ENCODE peak calls at places on chromosomes 11 and 22, in seven cellular contexts. One of them, this sample, is unnamed.
A peak's percentile ranks its signal among the peaks of the same experiment; 100 is the strongest.

GRCh38 chr11:2462092-2462985 is 17.5 kb downstream of the KCNQ1 start:
- DNase-seq in midbrain: no peak
- DNase-seq in colonic mucosa: no peak
- DNase-seq in CD4-positive, alpha-beta T cell: no peak
- DNase-seq in cardiac muscle cell: no peak
- DNase-seq in kidney tubule cell: no peak
- DNase-seq in GM12864: no peak
- DNase-seq in this sample: no peak

GRCh38 chr11:22536036-22536435 is 89.6 kb downstream of the FANCF start:
- DNase-seq in midbrain: no peak
- DNase-seq in colonic mucosa: no peak
- DNase-seq in CD4-positive, alpha-beta T cell: no peak
- DNase-seq in cardiac muscle cell: no peak
- DNase-seq in kidney tubule cell: peak; percentile 15
- DNase-seq in GM12864: no peak
- DNase-seq in this sample: no peak

GRCh38 chr22:20001082-20001638 is 15.5 kb downstream of the ARVCF start:
- DNase-seq in midbrain: no peak
- DNase-seq in colonic mucosa: no peak
- DNase-seq in CD4-positive, alpha-beta T cell: no peak
- DNase-seq in cardiac muscle cell: no peak
- DNase-seq in kidney tubule cell: no peak
- DNase-seq in GM12864: no peak
- DNase-seq in this sample: no peak

GRCh38 chr11:110198031-110198729 is 98.2 kb downstream of the RDX start:
- DNase-seq in midbrain: no peak
- DNase-seq in colonic mucosa: no peak
- DNase-seq in CD4-positive, alpha-beta T cell: no peak
- DNase-seq in cardiac muscle cell: no peak
- DNase-seq in kidney tubule cell: no peak
- DNase-seq in GM12864: no peak
- DNase-seq in this sample: no peak

GRCh38 chr22:20267441-20268288 is 453 bp downstream of the RTN4R start:
- DNase-seq in midbrain: no peak
- DNase-seq in colonic mucosa: peak; percentile 45
- DNase-seq in CD4-positive, alpha-beta T cell: no peak
- DNase-seq in cardiac muscle cell: peak; percentile 34
- DNase-seq in kidney tubule cell: peak; percentile 24
- DNase-seq in GM12864: no peak
- DNase-seq in this sample: peak; percentile 51

GRCh38 chr11:69253028-69253427 is 40.9 kb upstream of the MYEOV start:
- DNase-seq in midbrain: no peak
- DNase-seq in colonic mucosa: no peak
- DNase-seq in CD4-positive, alpha-beta T cell: no peak
- DNase-seq in cardiac muscle cell: no peak
- DNase-seq in kidney tubule cell: peak; percentile 80
- DNase-seq in GM12864: no peak
- DNase-seq in this sample: no peak

GRCh38 chr22:45922661-45923060 is 54.3 kb downstream of the WNT7B start:
- DNase-seq in midbrain: no peak
- DNase-seq in colonic mucosa: no peak
- DNase-seq in CD4-positive, alpha-beta T cell: no peak
- DNase-seq in cardiac muscle cell: no peak
- DNase-seq in kidney tubule cell: no peak
- DNase-seq in GM12864: no peak
- DNase-seq in this sample: no peak

GRCh38 chr11:1049431-1049891 is 12.9 kb upstream of the MUC6 start:
- DNase-seq in midbrain: no peak
- DNase-seq in colonic mucosa: no peak
- DNase-seq in CD4-positive, alpha-beta T cell: no peak
- DNase-seq in cardiac muscle cell: no peak
- DNase-seq in kidney tubule cell: no peak
- DNase-seq in GM12864: no peak
- DNase-seq in this sample: no peak

GRCh38 chr22:42022162-42022847 is 23.7 kb downstream of the WBP2NL start:
- DNase-seq in midbrain: no peak
- DNase-seq in colonic mucosa: peak; percentile 49
- DNase-seq in CD4-positive, alpha-beta T cell: no peak
- DNase-seq in cardiac muscle cell: no peak
- DNase-seq in kidney tubule cell: peak; percentile 56
- DNase-seq in GM12864: peak; percentile 58
- DNase-seq in this sample: no peak

GRCh38 chr11:35916270-35916669 is 27.6 kb upstream of the LDLRAD3 start:
- DNase-seq in midbrain: no peak
- DNase-seq in colonic mucosa: no peak
- DNase-seq in CD4-positive, alpha-beta T cell: no peak
- DNase-seq in cardiac muscle cell: no peak
- DNase-seq in kidney tubule cell: no peak
- DNase-seq in GM12864: no peak
- DNase-seq in this sample: no peak

GRCh38 chr11:77024745-77025144 is 9.5 kb upstream of the B3GNT6 start:
- DNase-seq in midbrain: no peak
- DNase-seq in colonic mucosa: no peak
- DNase-seq in CD4-positive, alpha-beta T cell: no peak
- DNase-seq in cardiac muscle cell: no peak
- DNase-seq in kidney tubule cell: no peak
- DNase-seq in GM12864: no peak
- DNase-seq in this sample: no peak

GRCh38 chr11:128251140-128251539 is 336.2 kb downstream of the ETS1 start:
- DNase-seq in midbrain: no peak
- DNase-seq in colonic mucosa: no peak
- DNase-seq in CD4-positive, alpha-beta T cell: no peak
- DNase-seq in cardiac muscle cell: no peak
- DNase-seq in kidney tubule cell: no peak
- DNase-seq in GM12864: no peak
- DNase-seq in this sample: no peak

GRCh38 chr11:12159351-12160099 is 49.1 kb downstream of the MICAL2 start:
- DNase-seq in midbrain: peak; percentile 61
- DNase-seq in colonic mucosa: no peak
- DNase-seq in CD4-positive, alpha-beta T cell: no peak
- DNase-seq in cardiac muscle cell: peak; percentile 57
- DNase-seq in kidney tubule cell: peak; percentile 70
- DNase-seq in GM12864: no peak
- DNase-seq in this sample: no peak

GRCh38 chr22:49193348-49193747 is 634.3 kb downstream of the BRD1 start:
- DNase-seq in midbrain: no peak
- DNase-seq in colonic mucosa: no peak
- DNase-seq in CD4-positive, alpha-beta T cell: no peak
- DNase-seq in cardiac muscle cell: no peak
- DNase-seq in kidney tubule cell: no peak
- DNase-seq in GM12864: no peak
- DNase-seq in this sample: no peak

GRCh38 chr11:62702241-62702640 is 5.0 kb downstream of the BSCL2 start:
- DNase-seq in midbrain: no peak
- DNase-seq in colonic mucosa: no peak
- DNase-seq in CD4-positive, alpha-beta T cell: no peak
- DNase-seq in cardiac muscle cell: no peak
- DNase-seq in kidney tubule cell: no peak
- DNase-seq in GM12864: no peak
- DNase-seq in this sample: no peak

GRCh38 chr11:34185926-34186841 is 80.8 kb downstream of the NAT10 start:
- DNase-seq in midbrain: no peak
- DNase-seq in colonic mucosa: no peak
- DNase-seq in CD4-positive, alpha-beta T cell: no peak
- DNase-seq in cardiac muscle cell: no peak
- DNase-seq in kidney tubule cell: no peak
- DNase-seq in GM12864: no peak
- DNase-seq in this sample: no peak

GRCh38 chr11:131907371-131907770 is 537.0 kb downstream of the NTM start:
- DNase-seq in midbrain: no peak
- DNase-seq in colonic mucosa: no peak
- DNase-seq in CD4-positive, alpha-beta T cell: no peak
- DNase-seq in cardiac muscle cell: no peak
- DNase-seq in kidney tubule cell: no peak
- DNase-seq in GM12864: no peak
- DNase-seq in this sample: no peak

GRCh38 chr11:6531267-6531752 is 34.2 kb downstream of the DNHD1 start:
- DNase-seq in midbrain: peak; percentile 51
- DNase-seq in colonic mucosa: no peak
- DNase-seq in CD4-positive, alpha-beta T cell: no peak
- DNase-seq in cardiac muscle cell: peak; percentile 40
- DNase-seq in kidney tubule cell: peak; percentile 59
- DNase-seq in GM12864: peak; percentile 10
- DNase-seq in this sample: peak; percentile 36

GRCh38 chr22:24146190-24146616 is 35.1 kb upstream of the SUSD2 start:
- DNase-seq in midbrain: no peak
- DNase-seq in colonic mucosa: peak; percentile 81
- DNase-seq in CD4-positive, alpha-beta T cell: peak; percentile 38
- DNase-seq in cardiac muscle cell: peak; percentile 67
- DNase-seq in kidney tubule cell: peak; percentile 72
- DNase-seq in GM12864: peak; percentile 41
- DNase-seq in this sample: no peak

GRCh38 chr11:8247312-8247711 is 16.4 kb downstream of the LMO1 start:
- DNase-seq in midbrain: no peak
- DNase-seq in colonic mucosa: peak; percentile 31
- DNase-seq in CD4-positive, alpha-beta T cell: no peak
- DNase-seq in cardiac muscle cell: no peak
- DNase-seq in kidney tubule cell: peak; percentile 33
- DNase-seq in GM12864: no peak
- DNase-seq in this sample: peak; percentile 43

GRCh38 chr11:123374622-123374968 is 55.5 kb upstream of the GRAMD1B start:
- DNase-seq in midbrain: no peak
- DNase-seq in colonic mucosa: no peak
- DNase-seq in CD4-positive, alpha-beta T cell: no peak
- DNase-seq in cardiac muscle cell: peak; percentile 52
- DNase-seq in kidney tubule cell: no peak
- DNase-seq in GM12864: no peak
- DNase-seq in this sample: no peak

GRCh38 chr22:22388055-22388454 is 120.5 kb downstream of the ZNF280B start:
- DNase-seq in midbrain: no peak
- DNase-seq in colonic mucosa: no peak
- DNase-seq in CD4-positive, alpha-beta T cell: no peak
- DNase-seq in cardiac muscle cell: no peak
- DNase-seq in kidney tubule cell: no peak
- DNase-seq in GM12864: no peak
- DNase-seq in this sample: no peak

GRCh38 chr11:131629925-131630324 is 259.5 kb downstream of the NTM start:
- DNase-seq in midbrain: no peak
- DNase-seq in colonic mucosa: no peak
- DNase-seq in CD4-positive, alpha-beta T cell: no peak
- DNase-seq in cardiac muscle cell: no peak
- DNase-seq in kidney tubule cell: no peak
- DNase-seq in GM12864: no peak
- DNase-seq in this sample: no peak

GRCh38 chr11:92304271-92304670 is 79.7 kb downstream of the FAT3 start:
- DNase-seq in midbrain: no peak
- DNase-seq in colonic mucosa: no peak
- DNase-seq in CD4-positive, alpha-beta T cell: no peak
- DNase-seq in cardiac muscle cell: no peak
- DNase-seq in kidney tubule cell: peak; percentile 37
- DNase-seq in GM12864: no peak
- DNase-seq in this sample: no peak

GRCh38 chr22:46027219-46028068 is 50.5 kb upstream of the WNT7B start:
- DNase-seq in midbrain: peak; percentile 86
- DNase-seq in colonic mucosa: peak; percentile 87
- DNase-seq in CD4-positive, alpha-beta T cell: no peak
- DNase-seq in cardiac muscle cell: peak; percentile 57
- DNase-seq in kidney tubule cell: no peak
- DNase-seq in GM12864: no peak
- DNase-seq in this sample: no peak

GRCh38 chr11:77431813-77432212 is 42.1 kb downstream of the PAK1 start:
- DNase-seq in midbrain: no peak
- DNase-seq in colonic mucosa: no peak
- DNase-seq in CD4-positive, alpha-beta T cell: no peak
- DNase-seq in cardiac muscle cell: no peak
- DNase-seq in kidney tubule cell: no peak
- DNase-seq in GM12864: no peak
- DNase-seq in this sample: no peak

GRCh38 chr22:40041738-40042137 is 47.0 kb downstream of the FAM83F start:
- DNase-seq in midbrain: no peak
- DNase-seq in colonic mucosa: no peak
- DNase-seq in CD4-positive, alpha-beta T cell: no peak
- DNase-seq in cardiac muscle cell: no peak
- DNase-seq in kidney tubule cell: no peak
- DNase-seq in GM12864: no peak
- DNase-seq in this sample: no peak

GRCh38 chr11:103998826-103999390 is 37.5 kb upstream of the DDI1 start:
- DNase-seq in midbrain: no peak
- DNase-seq in colonic mucosa: no peak
- DNase-seq in CD4-positive, alpha-beta T cell: no peak
- DNase-seq in cardiac muscle cell: no peak
- DNase-seq in kidney tubule cell: no peak
- DNase-seq in GM12864: no peak
- DNase-seq in this sample: no peak

GRCh38 chr11:35905901-35906661 is 37.8 kb upstream of the LDLRAD3 start:
- DNase-seq in midbrain: peak; percentile 82
- DNase-seq in colonic mucosa: no peak
- DNase-seq in CD4-positive, alpha-beta T cell: no peak
- DNase-seq in cardiac muscle cell: no peak
- DNase-seq in kidney tubule cell: no peak
- DNase-seq in GM12864: no peak
- DNase-seq in this sample: no peak

GRCh38 chr11:12052676-12053605 is 44.5 kb upstream of the DKK3 start:
- DNase-seq in midbrain: no peak
- DNase-seq in colonic mucosa: peak; percentile 16
- DNase-seq in CD4-positive, alpha-beta T cell: no peak
- DNase-seq in cardiac muscle cell: no peak
- DNase-seq in kidney tubule cell: no peak
- DNase-seq in GM12864: no peak
- DNase-seq in this sample: no peak

GRCh38 chr11:8871283-8871775 is 39.7 kb upstream of the AKIP1 start:
- DNase-seq in midbrain: peak; percentile 59
- DNase-seq in colonic mucosa: peak; percentile 76
- DNase-seq in CD4-positive, alpha-beta T cell: no peak
- DNase-seq in cardiac muscle cell: peak; percentile 89
- DNase-seq in kidney tubule cell: peak; percentile 54
- DNase-seq in GM12864: no peak
- DNase-seq in this sample: peak; percentile 90

GRCh38 chr11:47259178-47259977 is 1.6 kb downstream of the NR1H3 start:
- DNase-seq in midbrain: peak; percentile 40
- DNase-seq in colonic mucosa: peak; percentile 69
- DNase-seq in CD4-positive, alpha-beta T cell: peak; percentile 17
- DNase-seq in cardiac muscle cell: peak; percentile 71
- DNase-seq in kidney tubule cell: peak; percentile 37
- DNase-seq in GM12864: no peak
- DNase-seq in this sample: peak; percentile 30

GRCh38 chr11:133693110-133693509 is 152.2 kb downstream of the SPATA19 start:
- DNase-seq in midbrain: no peak
- DNase-seq in colonic mucosa: no peak
- DNase-seq in CD4-positive, alpha-beta T cell: no peak
- DNase-seq in cardiac muscle cell: peak; percentile 37
- DNase-seq in kidney tubule cell: no peak
- DNase-seq in GM12864: no peak
- DNase-seq in this sample: no peak

GRCh38 chr22:48488611-48489456 is 1338.8 kb downstream of the BRD1 start:
- DNase-seq in midbrain: peak; percentile 39
- DNase-seq in colonic mucosa: no peak
- DNase-seq in CD4-positive, alpha-beta T cell: no peak
- DNase-seq in cardiac muscle cell: peak; percentile 34
- DNase-seq in kidney tubule cell: no peak
- DNase-seq in GM12864: no peak
- DNase-seq in this sample: no peak

GRCh38 chr11:134026655-134027343 is 42.1 kb upstream of the JAM3 start:
- DNase-seq in midbrain: peak; percentile 53
- DNase-seq in colonic mucosa: no peak
- DNase-seq in CD4-positive, alpha-beta T cell: no peak
- DNase-seq in cardiac muscle cell: peak; percentile 60
- DNase-seq in kidney tubule cell: peak; percentile 28
- DNase-seq in GM12864: no peak
- DNase-seq in this sample: no peak

GRCh38 chr11:112481893-112482292 is 221.2 kb upstream of the PLET1 start:
- DNase-seq in midbrain: no peak
- DNase-seq in colonic mucosa: no peak
- DNase-seq in CD4-positive, alpha-beta T cell: no peak
- DNase-seq in cardiac muscle cell: no peak
- DNase-seq in kidney tubule cell: no peak
- DNase-seq in GM12864: no peak
- DNase-seq in this sample: no peak

GRCh38 chr11:60863550-60864521 is 3.5 kb upstream of the ZP1 start:
- DNase-seq in midbrain: no peak
- DNase-seq in colonic mucosa: no peak
- DNase-seq in CD4-positive, alpha-beta T cell: no peak
- DNase-seq in cardiac muscle cell: peak; percentile 7
- DNase-seq in kidney tubule cell: no peak
- DNase-seq in GM12864: no peak
- DNase-seq in this sample: no peak

GRCh38 chr11:35783803-35784202 is 121.2 kb downstream of the TRIM44 start:
- DNase-seq in midbrain: no peak
- DNase-seq in colonic mucosa: no peak
- DNase-seq in CD4-positive, alpha-beta T cell: no peak
- DNase-seq in cardiac muscle cell: no peak
- DNase-seq in kidney tubule cell: no peak
- DNase-seq in GM12864: no peak
- DNase-seq in this sample: no peak

This sample was measured in HAP-1.